ENCODE peak calls at places on chromosomes 7 and 10, in seven cellular contexts. One of them, this sample, is unnamed.

GRCh38 chr7:50304911-50305621 is 550 bp downstream of the IKZF1 start:
- DNase-seq in progenitor cell of endocrine pancreas: no peak
- DNase-seq in AG08396: no peak
- DNase-seq in T-helper 17 cell: peak; percentile 45
- DNase-seq in GM23338: peak; percentile 36
- DNase-seq in left cardiac atrium: no peak
- DNase-seq in C1 segment of cervical spinal cord: no peak
- DNase-seq in this sample: peak; percentile 67

GRCh38 chr7:132380065-132380464 is 196.2 kb downstream of the PLXNA4 start:
- DNase-seq in progenitor cell of endocrine pancreas: no peak
- DNase-seq in AG08396: peak; percentile 16
- DNase-seq in T-helper 17 cell: no peak
- DNase-seq in GM23338: peak; percentile 53
- DNase-seq in left cardiac atrium: peak; percentile 75
- DNase-seq in C1 segment of cervical spinal cord: no peak
- DNase-seq in this sample: no peak

GRCh38 chr10:103630156-103630555 is 136.7 kb downstream of the NEURL1 start:
- DNase-seq in progenitor cell of endocrine pancreas: no peak
- DNase-seq in AG08396: no peak
- DNase-seq in T-helper 17 cell: no peak
- DNase-seq in GM23338: no peak
- DNase-seq in left cardiac atrium: no peak
- DNase-seq in C1 segment of cervical spinal cord: no peak
- DNase-seq in this sample: no peak

GRCh38 chr7:158828343-158829020 is 827 bp downstream of the ESYT2 start:
- DNase-seq in progenitor cell of endocrine pancreas: peak; percentile 61
- DNase-seq in AG08396: peak; percentile 47
- DNase-seq in T-helper 17 cell: no peak
- DNase-seq in GM23338: peak; percentile 71
- DNase-seq in left cardiac atrium: peak; percentile 60
- DNase-seq in C1 segment of cervical spinal cord: no peak
- DNase-seq in this sample: peak; percentile 44

GRCh38 chr10:18653112-18653511 is 1.7 kb upstream of the NSUN6 start:
- DNase-seq in progenitor cell of endocrine pancreas: no peak
- DNase-seq in AG08396: no peak
- DNase-seq in T-helper 17 cell: no peak
- DNase-seq in GM23338: no peak
- DNase-seq in left cardiac atrium: no peak
- DNase-seq in C1 segment of cervical spinal cord: no peak
- DNase-seq in this sample: no peak

GRCh38 chr7:231030-231857 is 38.9 kb downstream of the FAM20C start:
- DNase-seq in progenitor cell of endocrine pancreas: no peak
- DNase-seq in AG08396: no peak
- DNase-seq in T-helper 17 cell: no peak
- DNase-seq in GM23338: peak; percentile 42
- DNase-seq in left cardiac atrium: no peak
- DNase-seq in C1 segment of cervical spinal cord: no peak
- DNase-seq in this sample: no peak

GRCh38 chr7:134660242-134660785 is 13.7 kb downstream of the BPGM start:
- DNase-seq in progenitor cell of endocrine pancreas: no peak
- DNase-seq in AG08396: no peak
- DNase-seq in T-helper 17 cell: no peak
- DNase-seq in GM23338: no peak
- DNase-seq in left cardiac atrium: no peak
- DNase-seq in C1 segment of cervical spinal cord: no peak
- DNase-seq in this sample: peak; percentile 28

GRCh38 chr10:103668351-103669242 is 175.1 kb downstream of the NEURL1 start:
- DNase-seq in progenitor cell of endocrine pancreas: no peak
- DNase-seq in AG08396: peak; percentile 75
- DNase-seq in T-helper 17 cell: no peak
- DNase-seq in GM23338: no peak
- DNase-seq in left cardiac atrium: peak; percentile 91
- DNase-seq in C1 segment of cervical spinal cord: no peak
- DNase-seq in this sample: peak; percentile 76

GRCh38 chr10:17729630-17730029 is 22.4 kb upstream of the TMEM236 start:
- DNase-seq in progenitor cell of endocrine pancreas: no peak
- DNase-seq in AG08396: no peak
- DNase-seq in T-helper 17 cell: no peak
- DNase-seq in GM23338: no peak
- DNase-seq in left cardiac atrium: no peak
- DNase-seq in C1 segment of cervical spinal cord: no peak
- DNase-seq in this sample: no peak

GRCh38 chr10:110212119-110213006 is 5.0 kb downstream of the MXI1 start:
- DNase-seq in progenitor cell of endocrine pancreas: no peak
- DNase-seq in AG08396: no peak
- DNase-seq in T-helper 17 cell: peak; percentile 21
- DNase-seq in GM23338: no peak
- DNase-seq in left cardiac atrium: peak; percentile 39
- DNase-seq in C1 segment of cervical spinal cord: no peak
- DNase-seq in this sample: peak; percentile 80

GRCh38 chr10:113681533-113682470 is 2.1 kb downstream of the CASP7 start:
- DNase-seq in progenitor cell of endocrine pancreas: no peak
- DNase-seq in AG08396: no peak
- DNase-seq in T-helper 17 cell: no peak
- DNase-seq in GM23338: no peak
- DNase-seq in left cardiac atrium: no peak
- DNase-seq in C1 segment of cervical spinal cord: no peak
- DNase-seq in this sample: no peak

GRCh38 chr10:43409385-43410109 is 561 bp upstream of the HNRNPF start:
- DNase-seq in progenitor cell of endocrine pancreas: no peak
- DNase-seq in AG08396: no peak
- DNase-seq in T-helper 17 cell: peak; percentile 55
- DNase-seq in GM23338: no peak
- DNase-seq in left cardiac atrium: peak; percentile 64
- DNase-seq in C1 segment of cervical spinal cord: no peak
- DNase-seq in this sample: peak; percentile 85

GRCh38 chr7:157593541-157593940 is 256.7 kb downstream of the DNAJB6 start:
- DNase-seq in progenitor cell of endocrine pancreas: no peak
- DNase-seq in AG08396: no peak
- DNase-seq in T-helper 17 cell: no peak
- DNase-seq in GM23338: no peak
- DNase-seq in left cardiac atrium: no peak
- DNase-seq in C1 segment of cervical spinal cord: no peak
- DNase-seq in this sample: no peak

GRCh38 chr7:121599887-121600286 is 203.8 kb upstream of the FAM3C start:
- DNase-seq in progenitor cell of endocrine pancreas: no peak
- DNase-seq in AG08396: no peak
- DNase-seq in T-helper 17 cell: no peak
- DNase-seq in GM23338: no peak
- DNase-seq in left cardiac atrium: no peak
- DNase-seq in C1 segment of cervical spinal cord: no peak
- DNase-seq in this sample: no peak

GRCh38 chr7:66698652-66699205 is 41.8 kb upstream of the RABGEF1 start:
- DNase-seq in progenitor cell of endocrine pancreas: no peak
- DNase-seq in AG08396: no peak
- DNase-seq in T-helper 17 cell: no peak
- DNase-seq in GM23338: no peak
- DNase-seq in left cardiac atrium: no peak
- DNase-seq in C1 segment of cervical spinal cord: no peak
- DNase-seq in this sample: no peak

GRCh38 chr7:20828947-20829346 is 42.3 kb upstream of the SP8 start:
- DNase-seq in progenitor cell of endocrine pancreas: no peak
- DNase-seq in AG08396: no peak
- DNase-seq in T-helper 17 cell: no peak
- DNase-seq in GM23338: no peak
- DNase-seq in left cardiac atrium: no peak
- DNase-seq in C1 segment of cervical spinal cord: no peak
- DNase-seq in this sample: no peak

GRCh38 chr10:71810048-71810750 is 36.9 kb upstream of the VSIR start:
- DNase-seq in progenitor cell of endocrine pancreas: no peak
- DNase-seq in AG08396: no peak
- DNase-seq in T-helper 17 cell: no peak
- DNase-seq in GM23338: no peak
- DNase-seq in left cardiac atrium: no peak
- DNase-seq in C1 segment of cervical spinal cord: no peak
- DNase-seq in this sample: peak; percentile 53

GRCh38 chr7:100967292-100967863 is 2.0 kb upstream of the MUC12 start:
- DNase-seq in progenitor cell of endocrine pancreas: no peak
- DNase-seq in AG08396: no peak
- DNase-seq in T-helper 17 cell: no peak
- DNase-seq in GM23338: peak; percentile 43
- DNase-seq in left cardiac atrium: no peak
- DNase-seq in C1 segment of cervical spinal cord: no peak
- DNase-seq in this sample: no peak

GRCh38 chr7:146683439-146683838 is 566.8 kb downstream of the CNTNAP2 start:
- DNase-seq in progenitor cell of endocrine pancreas: no peak
- DNase-seq in AG08396: no peak
- DNase-seq in T-helper 17 cell: no peak
- DNase-seq in GM23338: no peak
- DNase-seq in left cardiac atrium: no peak
- DNase-seq in C1 segment of cervical spinal cord: no peak
- DNase-seq in this sample: no peak

GRCh38 chr10:35423505-35424306 is 87.4 kb downstream of the CCNY start:
- DNase-seq in progenitor cell of endocrine pancreas: no peak
- DNase-seq in AG08396: no peak
- DNase-seq in T-helper 17 cell: no peak
- DNase-seq in GM23338: no peak
- DNase-seq in left cardiac atrium: no peak
- DNase-seq in C1 segment of cervical spinal cord: no peak
- DNase-seq in this sample: no peak

GRCh38 chr7:101163281-101164070 is 1.9 kb downstream of the VGF start:
- DNase-seq in progenitor cell of endocrine pancreas: no peak
- DNase-seq in AG08396: no peak
- DNase-seq in T-helper 17 cell: no peak
- DNase-seq in GM23338: peak; percentile 72
- DNase-seq in left cardiac atrium: no peak
- DNase-seq in C1 segment of cervical spinal cord: no peak
- DNase-seq in this sample: peak; percentile 80

GRCh38 chr10:77578583-77579227 is 58.9 kb downstream of the KCNMA1 start:
- DNase-seq in progenitor cell of endocrine pancreas: no peak
- DNase-seq in AG08396: no peak
- DNase-seq in T-helper 17 cell: no peak
- DNase-seq in GM23338: no peak
- DNase-seq in left cardiac atrium: no peak
- DNase-seq in C1 segment of cervical spinal cord: no peak
- DNase-seq in this sample: no peak

GRCh38 chr7:31767686-31768358 is 80.8 kb downstream of the PPP1R17 start:
- DNase-seq in progenitor cell of endocrine pancreas: no peak
- DNase-seq in AG08396: no peak
- DNase-seq in T-helper 17 cell: no peak
- DNase-seq in GM23338: peak; percentile 90
- DNase-seq in left cardiac atrium: no peak
- DNase-seq in C1 segment of cervical spinal cord: no peak
- DNase-seq in this sample: no peak

GRCh38 chr10:120750167-120750566 is 101.0 kb upstream of the WDR11 start:
- DNase-seq in progenitor cell of endocrine pancreas: no peak
- DNase-seq in AG08396: no peak
- DNase-seq in T-helper 17 cell: no peak
- DNase-seq in GM23338: no peak
- DNase-seq in left cardiac atrium: no peak
- DNase-seq in C1 segment of cervical spinal cord: no peak
- DNase-seq in this sample: peak; percentile 70

GRCh38 chr10:42979730-42980467 is 97.0 kb upstream of the RET start:
- DNase-seq in progenitor cell of endocrine pancreas: peak; percentile 6
- DNase-seq in AG08396: no peak
- DNase-seq in T-helper 17 cell: no peak
- DNase-seq in GM23338: no peak
- DNase-seq in left cardiac atrium: peak; percentile 7
- DNase-seq in C1 segment of cervical spinal cord: no peak
- DNase-seq in this sample: peak; percentile 49

GRCh38 chr7:80472491-80473200 is 39.2 kb downstream of the GNAT3 start:
- DNase-seq in progenitor cell of endocrine pancreas: no peak
- DNase-seq in AG08396: no peak
- DNase-seq in T-helper 17 cell: no peak
- DNase-seq in GM23338: no peak
- DNase-seq in left cardiac atrium: no peak
- DNase-seq in C1 segment of cervical spinal cord: no peak
- DNase-seq in this sample: no peak

This sample was measured in OCI-M1.